ENCODE peak calls at places on chromosome 19, in four cellular contexts. X is endothelial cell of umbilical vein, N is K562, G is GM12878. F is an unnamed sample. For H3K27me3, the result is how much of the 10 kb centered on the place peaks cover.

GRCh38 chr19:28577666-28578065 is 635.3 kb downstream of the UQCRFS1 start:
- DNase-seq in X (no peak), N (no peak), G (no peak), F (no peak)

GRCh38 chr19:1259206-1259872 is 9.8 kb upstream of the CIRBP start:
- DNase-seq in X (peak), N (no peak), G (peak), F (peak)

GRCh38 chr19:376111-376470 is 31.5 kb upstream of the MIER2 start:
- DNase-seq in X (no peak), N (no peak), G (no peak), F (no peak)

GRCh38 chr19:291561-292280 is 518 bp upstream of the PLPP2 start:
- DNase-seq in X (no peak), N (peak), G (no peak), F (no peak)

GRCh38 chr19:36973021-36973843 is 57.1 kb downstream of the ZNF568 start:
- DNase-seq in X (peak), N (peak), G (peak), F (no peak)

GRCh38 chr19:6425732-6426686 is 1.4 kb upstream of the KHSRP start:
- DNase-seq in X (no peak), N (no peak), G (no peak), F (peak)

GRCh38 chr19:768424-768823 is 17.5 kb downstream of the MISP start:
- DNase-seq in X (no peak), N (no peak), G (no peak), F (no peak)

GRCh38 chr19:11361037-11361770 is 6.0 kb downstream of the PLPPR2 start:
- DNase-seq in X (no peak), N (peak), G (no peak), F (no peak)

GRCh38 chr19:49591731-49592485 is 926 bp downstream of the PRR12 start:
- DNase-seq in X (peak), N (peak), G (no peak), F (no peak)

GRCh38 chr19:55495646-55496349 is 7.6 kb downstream of the SSC5D start:
- DNase-seq in X (no peak), N (no peak), G (no peak), F (no peak)

GRCh38 chr19:49930483-49931011 is 1.2 kb upstream of the NUP62 start:
- DNase-seq in X (no peak), N (peak), G (no peak), F (no peak)

GRCh38 chr19:39224910-39225309 is 19.9 kb downstream of the IFNL3 start:
- DNase-seq in X (no peak), N (no peak), G (no peak), F (peak)

GRCh38 chr19:41691268-41691970 is 3.3 kb upstream of the CEACAM7 start:
- DNase-seq in X (peak), N (peak), G (no peak), F (no peak)

GRCh38 chr19:57689750-57690149 is 8.0 kb downstream of the ZNF551 start:
- DNase-seq in X (no peak), N (no peak), G (no peak), F (no peak)

GRCh38 chr19:10399878-10400277 is 3.5 kb downstream of the CDC37 start:
- DNase-seq in X (no peak), N (peak), G (no peak), F (no peak)

GRCh38 chr19:5627395-5627904 is 4.6 kb downstream of the SAFB start:
- DNase-seq in X (no peak), N (peak), G (peak), F (no peak)

GRCh38 chr19:6065685-6066365 is 44.5 kb downstream of the RFX2 start:
- DNase-seq in X (peak), N (peak), G (no peak), F (peak)

GRCh38 chr19:48724796-48725753 is 5.5 kb upstream of the MAMSTR start:
- DNase-seq in X (peak), N (peak), G (no peak), F (no peak)

GRCh38 chr19:58134244-58134643 is 16.3 kb downstream of the ZNF329 start:
- DNase-seq in X (no peak), N (no peak), G (no peak), F (no peak)

GRCh38 chr19:1247747-1248453 is 483 bp upstream of the MIDN start:
- DNase-seq in X (peak), N (no peak), G (no peak), F (peak)

GRCh38 chr19:2261438-2262172 is 5.4 kb upstream of the JSRP1 start:
- DNase-seq in X (peak), N (peak), G (no peak), F (no peak)

GRCh38 chr19:33794578-33795369 is 1.9 kb upstream of the KCTD15 start:
- DNase-seq in X (no peak), N (no peak), G (no peak), F (no peak)

GRCh38 chr19:58483776-58484175 is 7.6 kb downstream of the ZNF446 start:
- DNase-seq in X (no peak), N (no peak), G (no peak), F (no peak)

GRCh38 chr19:40217027-40217810 is 965 bp downstream of the TTC9B start:
- DNase-seq in X (no peak), N (peak), G (no peak), F (no peak)

GRCh38 chr19:36577271-36577996 is 4.3 kb upstream of the ZNF529 start:
- DNase-seq in X (no peak), N (no peak), G (no peak), F (no peak)

GRCh38 chr19:31598730-31599238 is 249.5 kb upstream of the TSHZ3 start:
- DNase-seq in X (no peak), N (no peak), G (no peak), F (no peak)

GRCh38 chr19:35224681-35225604 is 3.6 kb downstream of the FAM187B start:
- DNase-seq in X (no peak), N (peak), G (no peak), F (no peak)

GRCh38 chr19:32563761-32564160 is 17.2 kb upstream of the PDCD5 start:
- DNase-seq in X (no peak), N (no peak), G (no peak), F (no peak)

GRCh38 chr19:33671211-33671610 is 49.5 kb downstream of the CHST8 start:
- DNase-seq in X (no peak), N (no peak), G (no peak), F (no peak)

GRCh38 chr19:58548859-58549663 is 5.2 kb downstream of the TRIM28 start:
- DNase-seq in X (no peak), N (no peak), G (no peak), F (no peak)

DNA sequence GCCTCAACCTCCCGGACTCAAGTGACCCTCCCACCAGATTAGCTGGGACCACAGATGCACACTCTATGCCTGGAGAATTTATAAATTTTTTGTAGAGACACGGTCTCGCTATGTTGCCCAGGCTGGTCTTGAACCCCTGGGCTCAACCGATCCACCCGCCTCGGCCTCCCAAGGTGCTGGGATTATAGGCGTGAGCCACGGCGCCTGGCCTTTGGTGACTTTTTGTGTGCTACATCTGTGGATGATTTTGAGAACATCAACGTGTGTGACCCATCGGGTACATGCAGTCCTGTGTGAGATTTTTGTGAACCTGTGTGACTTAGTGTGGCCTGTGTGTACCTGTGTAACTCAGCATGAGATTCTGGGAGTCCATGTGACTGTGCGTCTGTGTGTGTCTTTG is 8.5 kb upstream of the NFIX start:
- DNase-seq in X (no peak), N (no peak), G (no peak), F (no peak)
- H3K27me3 ChIP-seq in X (under half), N (under half), G (under half), F (under half)

GRCh38 chr19:51448011-51448744 is 10.1 kb downstream of the SIGLEC8 start:
- DNase-seq in X (no peak), N (no peak), G (no peak), F (no peak)
- TF ChIP-seq MYC in X (no peak), N (no peak), G (no peak), F (no peak)

DNA sequence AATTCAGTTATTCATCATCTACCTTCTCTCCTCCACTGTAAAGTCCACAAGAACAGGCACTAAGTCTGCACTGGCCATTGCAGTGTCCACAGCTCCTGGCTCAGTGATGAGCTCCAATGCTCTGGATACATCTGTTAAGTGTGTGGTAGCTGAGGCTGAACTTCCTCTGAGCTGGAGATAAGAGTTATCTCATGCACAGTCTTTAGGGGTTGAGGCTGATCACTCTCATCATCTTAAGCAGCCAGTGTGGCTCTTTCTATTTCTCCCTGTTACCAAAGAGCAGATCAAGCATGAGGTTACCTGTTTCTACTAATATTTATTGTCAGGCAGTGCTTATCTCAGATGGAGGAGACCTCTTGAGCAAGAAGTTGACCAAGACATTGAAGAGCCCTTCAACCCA is 6.6 kb upstream of the OR10H2 start:
- DNase-seq in X (no peak), N (no peak), G (no peak), F (no peak)
- H3K27me3 ChIP-seq in X (under half), N (under half), G (under half), F (under half)

GRCh38 chr19:30558793-30559192 is 186.6 kb downstream of the ZNF536 start:
- DNase-seq in X (no peak), N (no peak), G (no peak), F (no peak)
- TF ChIP-seq MYC in X (no peak), N (no peak), G (no peak), F (no peak)

GRCh38 chr19:7746903-7747884 is at the start of gene CD209:
- DNase-seq in X (no peak), N (no peak), G (no peak), F (no peak)

GRCh38 chr19:7756258-7756657 is 6.8 kb upstream of the CLEC4M start:
- DNase-seq in X (no peak), N (no peak), G (no peak), F (no peak)

GRCh38 chr19:7748756-7749155 is 1.4 kb upstream of the CD209 start:
- DNase-seq in X (peak), N (no peak), G (no peak), F (peak)

GRCh38 chr19:7748171-7748570 is 837 bp upstream of the CD209 start:
- DNase-seq in X (no peak), N (no peak), G (no peak), F (no peak)

DNA sequence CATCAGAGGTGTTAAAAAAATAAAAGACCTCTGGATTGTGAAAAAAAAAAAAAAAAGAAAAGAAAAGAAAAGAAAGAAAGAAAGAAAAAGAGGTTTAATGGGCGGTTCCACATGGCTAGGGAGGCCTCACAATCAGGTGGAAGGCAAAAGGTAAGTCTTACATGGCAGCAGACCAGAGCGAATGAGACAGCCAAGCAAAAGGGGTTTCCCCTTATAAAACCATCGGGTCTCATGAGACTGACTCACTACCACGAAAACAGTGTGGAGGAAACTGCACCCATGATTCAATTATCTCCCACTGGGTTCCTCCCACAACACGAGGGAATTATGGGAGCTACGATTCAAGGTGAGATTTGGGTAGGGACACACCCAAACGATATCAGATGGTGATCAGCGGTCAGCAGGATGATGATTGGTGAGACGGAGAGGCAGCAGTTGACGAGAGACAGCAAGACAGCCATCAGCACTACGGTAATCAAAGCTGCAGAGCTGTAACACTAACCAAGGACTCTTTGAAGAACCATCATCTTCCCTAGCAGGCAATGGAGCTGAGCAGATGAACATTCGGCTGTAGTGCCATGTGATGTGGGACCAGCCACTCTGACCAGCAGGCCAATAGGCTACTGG is 3.9 kb upstream of the CD209 start:
- DNase-seq in X (no peak), N (no peak), G (peak), F (no peak)
- H3K27me3 ChIP-seq in X (under half), N (under half), G (under half), F (under half)

GRCh38 chr19:47156861-47157454 is 26.3 kb downstream of the SAE1 start:
- DNase-seq in X (no peak), N (no peak), G (peak), F (no peak)

GRCh38 chr19:47155141-47155540 is 24.5 kb downstream of the SAE1 start:
- DNase-seq in X (no peak), N (no peak), G (no peak), F (no peak)

GRCh38 chr19:47158879-47159509 is 28.4 kb downstream of the SAE1 start:
- DNase-seq in X (peak), N (no peak), G (no peak), F (no peak)

GRCh38 chr19:47158367-47158791 is 27.7 kb downstream of the SAE1 start:
- DNase-seq in X (peak), N (no peak), G (no peak), F (no peak)

GRCh38 chr19:47157455-47158321 is 27.1 kb downstream of the SAE1 start:
- DNase-seq in X (peak), N (no peak), G (no peak), F (no peak)
- TF ChIP-seq MYC in X (no peak), N (no peak), G (no peak), F (no peak)

DNA sequence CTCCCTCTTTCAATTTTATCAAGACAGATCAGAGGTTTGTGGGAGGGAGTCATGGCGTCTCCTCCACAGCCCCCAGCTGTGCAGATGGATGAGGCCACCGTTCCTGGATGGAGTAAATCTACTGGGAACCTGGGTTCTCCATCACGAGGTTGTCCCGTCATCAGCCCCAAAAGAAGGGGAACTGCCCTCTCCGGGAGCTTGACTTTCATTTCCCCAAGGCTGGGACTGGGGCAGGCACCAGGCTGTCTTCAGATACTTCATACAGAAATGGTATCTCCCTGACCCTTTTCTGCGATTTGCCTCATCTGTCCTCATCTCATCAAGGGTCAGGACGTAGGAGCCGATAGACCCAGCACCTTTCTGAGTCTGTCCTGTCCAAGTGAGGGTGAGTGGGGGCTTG is 9.8 kb downstream of the LILRB2 start:
- DNase-seq in X (no peak), N (no peak), G (no peak), F (no peak)
- H3K27me3 ChIP-seq in X (under half), N (under half), G (under half), F (under half)

GRCh38 chr19:4556574-4557185 is 2.8 kb downstream of the SEMA6B start:
- DNase-seq in X (peak), N (peak), G (no peak), F (no peak)

GRCh38 chr19:4553775-4554174 is 5.7 kb downstream of the SEMA6B start:
- DNase-seq in X (no peak), N (no peak), G (no peak), F (no peak)

GRCh38 chr19:4554717-4555116 is 4.8 kb downstream of the SEMA6B start:
- DNase-seq in X (no peak), N (no peak), G (no peak), F (no peak)

GRCh38 chr19:4557186-4557970 is 2.1 kb downstream of the SEMA6B start:
- DNase-seq in X (no peak), N (peak), G (no peak), F (no peak)

GRCh38 chr19:4555657-4556561 is 3.6 kb downstream of the SEMA6B start:
- DNase-seq in X (no peak), N (peak), G (no peak), F (no peak)
- TF ChIP-seq MYC in X (no peak), N (no peak), G (no peak), F (no peak)

GRCh38 chr19:17871878-17872250 is at the start of gene SLC5A5:
- DNase-seq in X (no peak), N (no peak), G (no peak), F (no peak)
- H3K27me3 ChIP-seq in X (under half), N (under half), G (under half), F (under half)

GRCh38 chr19:18895828-18896341 is at the start of gene CERS1:
- DNase-seq in X (no peak), N (peak), G (no peak), F (no peak)
- TF ChIP-seq MYC in X (no peak), N (no peak), G (no peak), F (no peak)